ENCODE peak calls at places on chromosomes 3 and 15, in seven cellular contexts. S is fibroblast of mammary gland, D is left lung, I is esophagus muscularis mucosa, F is endodermal cell, G is breast epithelium, W is astrocyte of the spinal cord. K is an unnamed sample.
A peak's percentile ranks its signal among the peaks of the same experiment; 100 is the strongest.

GRCh38 chr3:188956839-188957489 is 214.8 kb upstream of the TPRG1 start:
- DNase-seq in W (peak; percentile 80), I (no peak), D (no peak), G (no peak), S (peak; percentile 80), F (no peak), K (peak; percentile 44)

GRCh38 chr3:11948331-11948730 is 55.9 kb upstream of the SYN2 start:
- DNase-seq in W (no peak), G (no peak), I (no peak), F (no peak), D (no peak), S (no peak), K (no peak)

GRCh38 chr3:37475435-37475834 is 301.1 kb upstream of the LRRFIP2 start:
- DNase-seq in S (peak; percentile 20), F (no peak), W (no peak), D (no peak), G (no peak), I (no peak), K (no peak)

GRCh38 chr15:54604963-54605362 is 591.8 kb downstream of the RSL24D1 start:
- DNase-seq in D (no peak), F (peak; percentile 74), G (no peak), S (no peak), W (no peak), I (no peak), K (no peak)

GRCh38 chr3:126355777-126356372 is 1.3 kb downstream of the KLF15 start:
- DNase-seq in I (peak; percentile 99), W (peak; percentile 49), F (peak; percentile 97), G (peak; percentile 90), S (peak; percentile 87), D (peak; percentile 93), K (no peak)

GRCh38 chr15:59917504-59918157 is 86.5 kb upstream of the FOXB1 start:
- DNase-seq in S (peak; percentile 33), F (peak; percentile 95), W (peak; percentile 37), I (no peak), D (no peak), G (peak; percentile 55), K (peak; percentile 8)

GRCh38 chr3:37324752-37325407 is 150.5 kb upstream of the LRRFIP2 start:
- DNase-seq in S (peak; percentile 86), W (peak; percentile 84), I (no peak), G (no peak), D (no peak), F (no peak), K (no peak)

GRCh38 chr3:65484964-65485363 is 553.8 kb downstream of the MAGI1 start:
- DNase-seq in W (no peak), G (no peak), F (no peak), I (no peak), D (no peak), S (no peak), K (no peak)

GRCh38 chr15:86690566-86690965 is 610.9 kb downstream of the AGBL1 start:
- DNase-seq in S (no peak), G (no peak), I (no peak), W (no peak), D (no peak), F (no peak), K (no peak)

GRCh38 chr3:122496529-122496928 is 18.2 kb downstream of the KPNA1 start:
- DNase-seq in F (no peak), G (no peak), I (no peak), S (no peak), D (no peak), W (no peak), K (no peak)

GRCh38 chr3:152313914-152314313 is 45.2 kb downstream of the MBNL1 start:
- DNase-seq in I (no peak), F (no peak), D (no peak), G (no peak), S (no peak), W (no peak), K (no peak)

GRCh38 chr3:152316318-152316717 is 47.6 kb downstream of the MBNL1 start:
- DNase-seq in I (no peak), S (no peak), F (no peak), W (no peak), D (no peak), G (no peak), K (no peak)

GRCh38 chr3:152314677-152315353 is 46.1 kb downstream of the MBNL1 start:
- DNase-seq in S (peak; percentile 42), F (no peak), W (no peak), D (no peak), G (no peak), I (no peak), K (no peak)

GRCh38 chr3:152317184-152317583 is 48.5 kb downstream of the MBNL1 start:
- DNase-seq in S (no peak), F (no peak), D (no peak), I (no peak), G (no peak), W (no peak), K (no peak)

DNA sequence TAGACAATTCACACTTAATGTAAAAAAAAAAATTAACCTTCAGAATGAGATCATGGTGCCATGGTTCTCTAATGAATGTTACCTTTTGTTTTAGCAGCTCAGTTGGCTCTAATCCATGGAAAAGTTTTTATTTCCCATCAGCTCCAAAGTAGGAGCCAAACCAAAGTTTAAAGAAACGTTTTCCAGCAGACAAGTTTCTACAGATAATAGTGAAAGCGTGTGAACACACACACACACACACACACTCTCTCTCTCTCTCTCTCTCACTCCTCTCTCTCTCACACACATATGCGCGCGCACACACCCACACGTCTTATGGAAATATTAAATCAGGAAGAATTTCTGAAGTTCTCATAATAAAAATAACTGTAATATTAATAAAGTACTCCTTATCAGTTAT is 46.9 kb downstream of the MBNL1 start:
- DNase-seq in G (no peak), S (no peak), D (no peak), F (no peak), I (no peak), W (no peak), K (no peak)
- H3K4me3 ChIP-seq in G (peak overlapping the region; percentile 16), S (no peak overlapping the region), D (no peak overlapping the region), F (no peak overlapping the region), I (no peak overlapping the region), W (no peak overlapping the region), K (no peak overlapping the region)

GRCh38 chr3:50605901-50606326 is 5.7 kb downstream of the CISH start:
- DNase-seq in S (no peak), W (no peak), I (no peak), G (no peak), D (peak; percentile 66), F (no peak), K (no peak)
- H3K4me3 ChIP-seq in S (no peak overlapping the region), W (no peak overlapping the region), I (no peak overlapping the region), G (no peak overlapping the region), D (peak overlapping the region; percentile 73), F (no peak overlapping the region), K (no peak overlapping the region)

GRCh38 chr3:183825380-183826161 is at the start of gene MAP6D1:
- DNase-seq in D (no peak), F (peak; percentile 92), W (peak; percentile 39), I (peak; percentile 53), S (peak; percentile 34), G (no peak), K (peak; percentile 66)
- H3K4me3 ChIP-seq in D (peak within 1 kb of the TSS; percentile 52), F (peak within 1 kb of the TSS; percentile 78), W (peak within 1 kb of the TSS; percentile 52), I (peak within 1 kb of the TSS; percentile 63), S (peak within 1 kb of the TSS; percentile 55), G (peak within 1 kb of the TSS; percentile 79), K (peak within 1 kb of the TSS; percentile 72)

GRCh38 chr15:99076555-99077308 is 28.1 kb upstream of the SYNM start:
- DNase-seq in D (no peak), F (peak; percentile 83), G (peak; percentile 62), W (peak; percentile 82), I (no peak), S (peak; percentile 85), K (peak; percentile 68)
- H3K4me3 ChIP-seq in D (peak overlapping the region; percentile 25), F (peak overlapping the region; percentile 37), G (peak overlapping the region; percentile 55), W (peak overlapping the region; percentile 11), I (peak overlapping the region; percentile 46), S (peak overlapping the region; percentile 29), K (peak overlapping the region; percentile 37)

GRCh38 chr15:73054417-73054963 is 2.2 kb downstream of the NEO1 start:
- DNase-seq in F (no peak), S (no peak), I (no peak), D (no peak), G (no peak), W (no peak), K (no peak)
- H3K4me3 ChIP-seq in F (peak overlapping the region; percentile 87), S (no peak overlapping the region), I (no peak overlapping the region), D (no peak overlapping the region), G (no peak overlapping the region), W (no peak overlapping the region), K (no peak overlapping the region)

DNA sequence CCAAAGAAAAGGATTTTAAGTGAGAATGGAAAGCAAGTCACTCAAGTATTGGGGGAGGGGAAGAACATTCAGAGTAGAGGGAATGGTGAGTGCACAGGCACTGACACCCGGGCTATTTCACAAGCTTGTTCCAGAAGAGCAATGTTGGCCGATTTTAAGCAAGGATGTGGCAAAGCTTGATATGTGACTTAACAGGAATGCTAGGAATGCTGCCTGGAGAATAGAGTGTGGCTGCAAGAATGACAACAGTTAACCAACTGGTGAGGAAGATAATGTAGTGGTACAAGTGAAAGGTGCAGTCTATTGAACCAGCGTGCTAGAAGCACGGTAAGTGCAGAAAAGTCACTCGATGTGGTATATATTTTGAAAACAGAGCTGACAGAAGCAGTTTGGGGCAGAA is 6.2 kb upstream of the CCDC80 start:
- DNase-seq in I (no peak), S (peak; percentile 85), W (peak; percentile 83), F (peak; percentile 80), G (no peak), D (no peak), K (no peak)
- H3K4me3 ChIP-seq in I (no peak overlapping the region), S (no peak overlapping the region), W (no peak overlapping the region), F (no peak overlapping the region), G (no peak overlapping the region), D (no peak overlapping the region), K (no peak overlapping the region)

DNA sequence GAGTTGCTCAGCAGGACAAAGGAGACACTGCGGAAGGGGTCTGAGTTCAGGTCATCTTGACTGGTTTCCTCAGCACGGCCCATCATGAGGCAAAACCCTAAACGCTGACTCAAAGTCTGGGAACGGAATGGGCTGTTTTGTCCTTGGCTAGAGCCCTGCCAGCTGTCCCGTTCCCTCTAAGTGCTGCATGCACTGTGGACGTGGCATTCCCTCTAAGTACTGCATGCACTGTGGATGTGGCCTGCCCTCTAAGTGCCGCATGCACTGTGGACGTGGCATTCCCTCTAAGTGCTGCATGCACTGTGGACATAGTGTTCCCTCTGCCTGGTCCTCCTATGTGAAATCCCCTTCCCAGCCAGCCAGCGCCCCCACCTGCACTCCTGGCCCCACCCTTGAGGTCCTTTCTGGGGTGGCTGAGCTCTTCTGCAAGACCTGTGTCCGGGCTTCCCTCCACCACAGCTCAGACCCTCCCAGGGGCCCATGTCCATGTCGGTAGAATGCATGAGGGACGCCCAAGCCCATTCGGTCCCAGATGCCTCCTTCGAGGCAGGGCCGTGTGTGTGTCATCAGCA is 36.7 kb downstream of the TM2D3 start:
- DNase-seq in S (peak; percentile 49), F (no peak), D (peak; percentile 79), G (no peak), W (no peak), I (no peak), K (no peak)
- H3K4me3 ChIP-seq in S (peak overlapping the region; percentile 26), F (no peak overlapping the region), D (no peak overlapping the region), G (peak overlapping the region; percentile 25), W (no peak overlapping the region), I (no peak overlapping the region), K (no peak overlapping the region)

GRCh38 chr15:48239334-48239733 is 33.2 kb downstream of the SLC12A1 start:
- DNase-seq in F (no peak), S (no peak), W (no peak), I (no peak), G (no peak), D (no peak), K (no peak)
- H3K4me3 ChIP-seq in F (no peak overlapping the region), S (no peak overlapping the region), W (no peak overlapping the region), I (no peak overlapping the region), G (no peak overlapping the region), D (no peak overlapping the region), K (no peak overlapping the region)

K was measured in HL-60.